ENCODE peak calls at places on chromosomes 13 and 19, in five cellular contexts. Y, H, R, M and W are unnamed samples.

GRCh38 chr19:35780058-35780457 is 4.7 kb downstream of the ARHGAP33 start:
- DNase-seq in Y (no peak), H (no peak), R (no peak), M (no peak), W (no peak)

GRCh38 chr13:61255035-61255796 is 160.4 kb downstream of the PCDH20 start:
- DNase-seq in Y (no peak), H (no peak), R (no peak), M (no peak), W (peak)

GRCh38 chr13:32650705-32651311 is 64.6 kb downstream of the PDS5B start:
- DNase-seq in Y (no peak), H (peak), R (no peak), M (peak), W (peak)

GRCh38 chr19:10104665-10105221 is 1.4 kb upstream of the PPAN start:
- DNase-seq in Y (no peak), H (peak), R (no peak), M (no peak), W (peak)

GRCh38 chr13:44661936-44662335 is 85.8 kb upstream of the TSC22D1 start:
- DNase-seq in Y (no peak), H (no peak), R (no peak), M (no peak), W (no peak)

GRCh38 chr19:48549380-48549779 is 2.6 kb upstream of the SULT2B1 start:
- DNase-seq in Y (no peak), H (no peak), R (no peak), M (no peak), W (no peak)

GRCh38 chr13:112066624-112067004 is 335 bp upstream of the SOX1 start:
- DNase-seq in Y (no peak), H (peak), R (peak), M (peak), W (peak)

GRCh38 chr13:43865892-43866291 is 13.6 kb downstream of the CCDC122 start:
- DNase-seq in Y (no peak), H (no peak), R (no peak), M (no peak), W (no peak)

GRCh38 chr13:73777134-73777533 is 357.1 kb downstream of the KLF12 start:
- DNase-seq in Y (no peak), H (no peak), R (no peak), M (no peak), W (no peak)